ENCODE peak calls at places on chromosomes 11 and 22, in four cellular contexts. X is stomach, D is erythroblast, T is esophagus squamous epithelium. U is an unnamed sample.

GRCh38 chr22:27779650-27780049 is 21.9 kb downstream of the MN1 start:
- DNase-seq in X (no peak), D (no peak), T (no peak), U (peak)

GRCh38 chr11:17142450-17142849 is 65.0 kb upstream of the RPS13 start:
- DNase-seq in X (no peak), D (no peak), T (no peak), U (no peak)

GRCh38 chr11:23313001-23313400 is 452.7 kb upstream of the CCDC179 start:
- DNase-seq in X (no peak), D (no peak), T (no peak), U (no peak)

GRCh38 chr22:39236321-39237275 is 8.2 kb downstream of the PDGFB start:
- DNase-seq in X (peak), D (peak), T (no peak), U (no peak)

GRCh38 chr22:19884161-19884953 is 29.7 kb upstream of the GNB1L start:
- DNase-seq in X (no peak), D (no peak), T (no peak), U (no peak)

GRCh38 chr22:29524440-29525191 is 28.9 kb downstream of the THOC5 start:
- DNase-seq in X (peak), D (peak), T (no peak), U (peak)

GRCh38 chr22:36465232-36466021 is 16.0 kb downstream of the TXN2 start:
- DNase-seq in X (peak), D (no peak), T (no peak), U (peak)

GRCh38 chr11:123137496-123138270 is 57.4 kb downstream of the CLMP start:
- DNase-seq in X (peak), D (no peak), T (no peak), U (peak)

GRCh38 chr11:120375076-120375475 is 38.9 kb downstream of the ARHGEF12 start:
- DNase-seq in X (no peak), D (no peak), T (no peak), U (peak)

GRCh38 chr22:25050566-25050965 is 98.0 kb downstream of the KIAA1671 start:
- DNase-seq in X (no peak), D (no peak), T (no peak), U (no peak)

GRCh38 chr11:17915500-17916143 is 97.2 kb downstream of the SERGEF start:
- DNase-seq in X (no peak), D (no peak), T (no peak), U (no peak)

GRCh38 chr11:95230054-95231034 is 658 bp downstream of the SESN3 start:
- DNase-seq in X (no peak), D (peak), T (no peak), U (peak)

GRCh38 chr11:16902979-16903378 is 111.2 kb downstream of the PLEKHA7 start:
- DNase-seq in X (no peak), D (no peak), T (no peak), U (peak)

GRCh38 chr11:10181811-10182210 is 112.2 kb downstream of the SBF2 start:
- DNase-seq in X (no peak), D (no peak), T (no peak), U (peak)

GRCh38 chr11:44761546-44761961 is 34.8 kb downstream of the TSPAN18 start:
- DNase-seq in X (no peak), D (no peak), T (no peak), U (no peak)

GRCh38 chr22:32100711-32101110 is 57.6 kb downstream of the SLC5A1 start:
- DNase-seq in X (no peak), D (no peak), T (no peak), U (no peak)

GRCh38 chr22:18970948-18971315 is 34.8 kb upstream of the PRODH start:
- DNase-seq in X (no peak), D (no peak), T (no peak), U (no peak)

GRCh38 chr11:118881130-118881717 is 2.5 kb upstream of the CXCR5 start:
- DNase-seq in X (no peak), D (no peak), T (no peak), U (no peak)

GRCh38 chr11:74615988-74616387 is 23.6 kb downstream of the POLD3 start:
- DNase-seq in X (no peak), D (no peak), T (no peak), U (no peak)

GRCh38 chr22:42301742-42302102 is 31.3 kb upstream of the TCF20 start:
- DNase-seq in X (no peak), D (no peak), T (no peak), U (no peak)

GRCh38 chr11:119774180-119774763 is 45.3 kb upstream of the NECTIN1 start:
- DNase-seq in X (no peak), D (peak), T (no peak), U (peak)

GRCh38 chr11:60776167-60776566 is 9.0 kb upstream of the MS4A10 start:
- DNase-seq in X (no peak), D (no peak), T (no peak), U (peak)

GRCh38 chr11:102802341-102802740 is 4.4 kb upstream of the MMP1 start:
- DNase-seq in X (no peak), D (no peak), T (no peak), U (peak)

GRCh38 chr11:126212089-126212660 is 593 bp downstream of the FAM118B start:
- DNase-seq in X (no peak), D (no peak), T (no peak), U (peak)

GRCh38 chr11:1305063-1305495 is 4.4 kb downstream of the TOLLIP start:
- DNase-seq in X (peak), D (no peak), T (no peak), U (no peak)

GRCh38 chr11:76566811-76567210 is 103.7 kb downstream of the LRRC32 start:
- DNase-seq in X (no peak), D (no peak), T (no peak), U (no peak)

GRCh38 chr11:121630041-121630440 is 177.3 kb upstream of the SORL1-AS1 start:
- DNase-seq in X (no peak), D (no peak), T (no peak), U (peak)

GRCh38 chr11:55970935-55971334 is 1.2 kb upstream of the OR10AG1 start:
- DNase-seq in X (no peak), D (no peak), T (no peak), U (no peak)

GRCh38 chr22:41966607-41967240 is 2.5 kb upstream of the SEPTIN3 start:
- DNase-seq in X (peak), D (peak), T (no peak), U (peak)

GRCh38 chr11:134275534-134276395 is at the start of gene GLB1L3:
- DNase-seq in X (no peak), D (peak), T (no peak), U (no peak)

GRCh38 chr11:44010789-44011251 is 37.0 kb upstream of the ACCSL start:
- DNase-seq in X (no peak), D (no peak), T (no peak), U (no peak)

GRCh38 chr11:86101493-86101892 is 32.6 kb upstream of the PICALM start:
- DNase-seq in X (no peak), D (no peak), T (no peak), U (no peak)

GRCh38 chr22:41177040-41177625 is 28.0 kb upstream of the L3MBTL2 start:
- DNase-seq in X (no peak), D (no peak), T (no peak), U (no peak)

GRCh38 chr22:40476341-40476740 is 105.9 kb downstream of the SGSM3 start:
- DNase-seq in X (no peak), D (no peak), T (no peak), U (no peak)

GRCh38 chr22:40302149-40302548 is 44.2 kb upstream of the ADSL start:
- DNase-seq in X (no peak), D (no peak), T (no peak), U (no peak)

GRCh38 chr22:49278357-49278756 is 549.3 kb downstream of the BRD1 start:
- DNase-seq in X (no peak), D (no peak), T (no peak), U (no peak)

DNA sequence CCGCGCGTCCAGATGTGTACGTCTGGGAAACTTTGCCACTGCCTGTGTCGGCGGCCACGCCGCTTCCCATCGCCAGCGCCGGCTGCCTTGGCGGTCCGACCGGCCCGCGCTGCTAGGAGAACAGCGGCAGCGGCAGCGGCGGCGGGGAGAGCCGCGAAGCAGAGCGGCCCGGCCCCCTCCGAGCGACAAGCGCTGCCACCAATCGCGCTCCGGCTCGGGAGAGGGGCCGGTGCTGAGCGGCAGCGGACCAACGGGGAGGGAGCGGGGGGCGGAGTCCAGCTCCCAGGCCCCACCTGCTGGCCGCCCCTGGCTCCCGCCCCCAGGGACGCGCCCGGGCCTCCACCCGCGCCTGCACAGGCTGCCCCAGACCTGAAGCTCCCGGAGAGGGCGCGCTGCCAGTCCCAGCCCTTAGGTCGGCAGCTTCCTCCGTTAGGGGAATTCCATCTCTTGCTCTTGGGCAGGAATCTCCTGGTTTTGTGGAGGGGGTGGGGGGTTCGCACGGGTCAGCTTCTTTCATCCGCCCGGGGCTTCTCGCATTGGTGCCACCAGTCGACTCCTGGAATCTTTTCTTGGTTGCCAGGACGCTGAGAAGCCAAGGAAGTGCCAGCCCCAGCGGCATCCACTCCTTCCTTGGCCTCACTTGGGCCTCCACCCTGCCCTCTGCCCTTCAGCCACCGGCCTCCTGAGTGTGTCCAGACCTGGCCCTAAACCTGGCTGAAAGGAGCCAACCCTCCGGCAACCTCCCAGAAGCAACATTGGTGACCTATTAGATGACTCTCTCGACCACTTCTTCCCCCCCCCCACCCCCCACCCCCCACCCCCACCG is at the start of gene GALNT18:
- DNase-seq in X (peak), D (peak), T (no peak), U (peak)
- TF ChIP-seq POLR2A in X (no peak), D (no peak), T (peak), U (no peak)

DNA sequence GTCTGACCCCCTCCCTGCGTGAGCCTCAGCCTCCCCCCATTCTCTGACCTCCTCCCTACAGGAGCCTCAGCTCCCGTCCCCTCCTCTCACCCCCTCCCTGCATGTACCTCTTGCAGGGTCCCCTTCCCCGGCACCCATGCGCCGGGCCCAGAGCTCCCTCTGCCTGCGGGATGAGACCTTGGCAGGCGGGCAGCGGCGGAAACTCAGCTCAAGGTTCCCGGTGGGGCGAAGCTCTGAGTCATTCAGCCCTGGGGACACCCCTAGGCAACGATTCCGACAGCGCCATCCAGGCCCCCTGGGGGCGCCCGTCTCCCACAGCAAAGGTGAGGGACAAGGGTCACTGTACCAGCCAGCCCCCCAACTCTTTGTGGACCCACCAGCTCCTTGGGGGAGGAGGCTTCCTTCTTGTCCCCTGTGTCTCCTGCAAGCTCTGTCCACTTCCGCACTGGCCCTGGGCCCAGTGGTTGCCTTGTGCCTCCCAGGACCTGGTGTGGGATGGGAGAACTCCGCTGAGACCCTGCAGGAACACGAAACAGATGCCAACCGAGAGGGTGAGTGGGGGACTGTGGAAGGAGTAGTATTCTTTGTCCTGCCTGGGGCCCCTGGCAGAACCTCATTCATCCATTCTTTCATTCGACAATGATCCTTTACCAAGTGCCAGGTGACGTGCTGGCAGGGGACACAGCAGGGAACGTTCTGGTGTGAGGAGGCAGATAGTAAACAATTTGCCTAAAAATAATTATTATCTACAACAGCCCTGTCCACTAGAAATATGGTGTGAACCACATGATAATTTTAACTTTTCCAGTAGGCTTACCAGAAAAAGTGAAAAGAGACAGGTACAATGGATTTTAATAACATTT is 3.7 kb upstream of the RPS6KA4 start:
- DNase-seq in X (peak), D (peak), T (no peak), U (peak)
- TF ChIP-seq POLR2A in X (no peak), D (peak), T (no peak), U (no peak)

GRCh38 chr11:65856689-65857499 is 1.1 kb downstream of the CFL1 start:
- DNase-seq in X (peak), D (peak), T (peak), U (peak)
- TF ChIP-seq POLR2A in X (no peak), D (no peak), T (peak), U (peak)

DNA sequence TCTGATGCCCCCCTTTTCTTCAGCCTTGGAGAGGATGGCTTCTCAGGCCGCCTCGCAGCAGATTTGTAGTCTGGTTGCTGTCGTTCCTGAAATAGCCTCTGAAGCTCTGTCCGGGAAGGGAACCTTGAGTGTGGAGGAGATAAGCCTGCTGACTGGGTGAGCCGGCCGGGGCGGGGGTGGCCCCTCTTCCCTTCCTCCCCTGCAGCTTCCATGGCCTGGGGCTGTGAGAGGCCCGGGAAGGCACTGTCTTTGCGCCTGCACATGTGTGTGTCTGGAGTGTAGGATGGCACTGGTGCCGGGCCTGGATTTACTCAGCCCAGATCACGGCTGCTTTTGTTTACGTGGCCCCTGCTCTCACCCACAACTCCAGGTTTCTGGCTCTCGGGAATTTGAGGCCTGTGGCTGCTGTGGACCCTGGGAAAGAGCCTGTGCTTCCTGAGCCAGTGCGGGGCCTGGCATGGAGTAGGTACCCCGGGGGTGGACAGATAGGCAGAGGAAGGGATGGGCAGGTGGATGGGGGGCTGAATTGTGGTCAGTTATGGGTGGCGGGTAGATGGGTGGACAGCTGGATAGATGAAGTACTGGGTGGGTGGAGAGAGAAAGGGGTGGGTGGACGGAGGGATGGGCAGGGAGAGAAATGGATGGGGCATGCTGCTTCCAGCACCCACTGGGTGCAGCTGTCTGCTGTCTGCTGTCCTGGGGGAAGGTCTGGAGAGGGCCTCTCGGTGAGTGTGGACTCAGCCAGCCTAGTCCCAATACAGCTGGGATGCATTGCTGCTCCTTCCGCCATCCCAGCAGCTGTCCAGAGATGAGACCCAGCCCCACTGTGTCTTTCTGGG is 16.7 kb downstream of the KCNQ1 start:
- DNase-seq in X (peak), D (no peak), T (no peak), U (no peak)
- TF ChIP-seq POLR2A in X (no peak), D (no peak), T (no peak), U (no peak)

U was measured in endothelial cell of umbilical vein.